ENCODE peak calls at places on chromosome 22, in eight cellular contexts. One of them, this sample, is unnamed. For H3K9me3, the result is how much of the 10 kb centered on the place peaks cover.

GRCh38 chr22:21633481-21633880 is 921 bp downstream of the CCDC116 start:
- DNase-seq in suprapubic skin: no peak
- DNase-seq in cardiac muscle cell: no peak
- DNase-seq in SJSA1: no peak
- DNase-seq in pancreas: peak
- DNase-seq in AG04450: no peak
- DNase-seq in tibial nerve: no peak
- DNase-seq in right cardiac atrium: no peak
- DNase-seq in this sample: no peak

GRCh38 chr22:23397008-23397617 is 183.0 kb downstream of the IGLL1 start:
- DNase-seq in tibial nerve: no peak
- DNase-seq in AG04450: no peak
- DNase-seq in right cardiac atrium: no peak
- DNase-seq in cardiac muscle cell: no peak
- DNase-seq in pancreas: peak
- DNase-seq in SJSA1: no peak
- DNase-seq in suprapubic skin: no peak
- DNase-seq in this sample: no peak

GRCh38 chr22:40951795-40952602 is 821 bp downstream of the RBX1 start:
- DNase-seq in suprapubic skin: no peak
- DNase-seq in right cardiac atrium: no peak
- DNase-seq in pancreas: no peak
- DNase-seq in AG04450: no peak
- DNase-seq in SJSA1: no peak
- DNase-seq in tibial nerve: no peak
- DNase-seq in cardiac muscle cell: no peak
- DNase-seq in this sample: no peak

GRCh38 chr22:27769012-27769411 is 32.5 kb downstream of the MN1 start:
- DNase-seq in right cardiac atrium: no peak
- DNase-seq in pancreas: no peak
- DNase-seq in SJSA1: no peak
- DNase-seq in suprapubic skin: no peak
- DNase-seq in cardiac muscle cell: no peak
- DNase-seq in tibial nerve: no peak
- DNase-seq in AG04450: no peak
- DNase-seq in this sample: no peak

GRCh38 chr22:22791438-22792181 is 96.0 kb upstream of the IGLL5 start:
- DNase-seq in right cardiac atrium: no peak
- DNase-seq in cardiac muscle cell: no peak
- DNase-seq in AG04450: no peak
- DNase-seq in tibial nerve: no peak
- DNase-seq in pancreas: no peak
- DNase-seq in suprapubic skin: no peak
- DNase-seq in SJSA1: no peak
- DNase-seq in this sample: no peak

GRCh38 chr22:32622762-32623147 is 148.1 kb downstream of the FBXO7 start:
- DNase-seq in SJSA1: no peak
- DNase-seq in suprapubic skin: no peak
- DNase-seq in cardiac muscle cell: no peak
- DNase-seq in right cardiac atrium: no peak
- DNase-seq in tibial nerve: no peak
- DNase-seq in pancreas: no peak
- DNase-seq in AG04450: no peak
- DNase-seq in this sample: no peak

GRCh38 chr22:32731372-32731771 is 70.1 kb upstream of the TIMP3 start:
- DNase-seq in cardiac muscle cell: no peak
- DNase-seq in right cardiac atrium: no peak
- DNase-seq in AG04450: no peak
- DNase-seq in suprapubic skin: no peak
- DNase-seq in tibial nerve: no peak
- DNase-seq in pancreas: no peak
- DNase-seq in SJSA1: no peak
- DNase-seq in this sample: no peak

GRCh38 chr22:33715626-33716025 is 204.7 kb downstream of the LARGE1 start:
- DNase-seq in SJSA1: no peak
- DNase-seq in suprapubic skin: no peak
- DNase-seq in cardiac muscle cell: no peak
- DNase-seq in right cardiac atrium: no peak
- DNase-seq in tibial nerve: no peak
- DNase-seq in AG04450: no peak
- DNase-seq in pancreas: no peak
- DNase-seq in this sample: no peak

GRCh38 chr22:46592390-46592872 is 27.8 kb upstream of the GRAMD4 start:
- DNase-seq in SJSA1: no peak
- DNase-seq in right cardiac atrium: peak
- DNase-seq in tibial nerve: no peak
- DNase-seq in pancreas: no peak
- DNase-seq in AG04450: peak
- DNase-seq in suprapubic skin: no peak
- DNase-seq in cardiac muscle cell: peak
- DNase-seq in this sample: no peak

GRCh38 chr22:46604306-46604690 is 15.9 kb upstream of the GRAMD4 start:
- DNase-seq in SJSA1: peak
- DNase-seq in cardiac muscle cell: peak
- DNase-seq in right cardiac atrium: peak
- DNase-seq in tibial nerve: peak
- DNase-seq in AG04450: no peak
- DNase-seq in suprapubic skin: no peak
- DNase-seq in pancreas: no peak
- DNase-seq in this sample: peak

GRCh38 chr22:35432226-35432905 is 32.4 kb downstream of the MCM5 start:
- DNase-seq in suprapubic skin: no peak
- DNase-seq in cardiac muscle cell: no peak
- DNase-seq in tibial nerve: no peak
- DNase-seq in pancreas: no peak
- DNase-seq in SJSA1: no peak
- DNase-seq in AG04450: no peak
- DNase-seq in right cardiac atrium: peak
- DNase-seq in this sample: no peak

GRCh38 chr22:43587574-43587973 is 175.8 kb downstream of the MPPED1 start:
- DNase-seq in right cardiac atrium: no peak
- DNase-seq in SJSA1: no peak
- DNase-seq in cardiac muscle cell: peak
- DNase-seq in tibial nerve: no peak
- DNase-seq in pancreas: no peak
- DNase-seq in AG04450: no peak
- DNase-seq in suprapubic skin: no peak
- DNase-seq in this sample: no peak

GRCh38 chr22:26199665-26200064 is 30.4 kb downstream of the SEZ6L start:
- DNase-seq in suprapubic skin: no peak
- DNase-seq in cardiac muscle cell: no peak
- DNase-seq in SJSA1: no peak
- DNase-seq in AG04450: no peak
- DNase-seq in tibial nerve: no peak
- DNase-seq in right cardiac atrium: no peak
- DNase-seq in pancreas: no peak
- DNase-seq in this sample: no peak

GRCh38 chr22:44441401-44442185 is 56.4 kb downstream of the RTL6 start:
- DNase-seq in AG04450: no peak
- DNase-seq in SJSA1: no peak
- DNase-seq in right cardiac atrium: no peak
- DNase-seq in cardiac muscle cell: no peak
- DNase-seq in pancreas: no peak
- DNase-seq in suprapubic skin: peak
- DNase-seq in tibial nerve: no peak
- DNase-seq in this sample: no peak

GRCh38 chr22:23300476-23300875 is 120.2 kb downstream of the BCR start:
- DNase-seq in cardiac muscle cell: no peak
- DNase-seq in AG04450: no peak
- DNase-seq in pancreas: peak
- DNase-seq in suprapubic skin: no peak
- DNase-seq in SJSA1: no peak
- DNase-seq in tibial nerve: no peak
- DNase-seq in right cardiac atrium: peak
- DNase-seq in this sample: no peak

GRCh38 chr22:43501951-43502874 is 90.4 kb downstream of the MPPED1 start:
- DNase-seq in pancreas: no peak
- DNase-seq in AG04450: no peak
- DNase-seq in suprapubic skin: no peak
- DNase-seq in SJSA1: no peak
- DNase-seq in tibial nerve: no peak
- DNase-seq in cardiac muscle cell: no peak
- DNase-seq in right cardiac atrium: no peak
- DNase-seq in this sample: no peak

GRCh38 chr22:30267382-30268302 is 991 bp upstream of the OSM start:
- DNase-seq in right cardiac atrium: peak
- DNase-seq in AG04450: no peak
- DNase-seq in SJSA1: no peak
- DNase-seq in suprapubic skin: no peak
- DNase-seq in pancreas: peak
- DNase-seq in tibial nerve: no peak
- DNase-seq in cardiac muscle cell: no peak
- DNase-seq in this sample: peak

GRCh38 chr22:22070371-22070824 is 87.8 kb upstream of the TOP3B start:
- DNase-seq in AG04450: no peak
- DNase-seq in cardiac muscle cell: no peak
- DNase-seq in tibial nerve: no peak
- DNase-seq in right cardiac atrium: no peak
- DNase-seq in suprapubic skin: no peak
- DNase-seq in SJSA1: no peak
- DNase-seq in pancreas: no peak
- DNase-seq in this sample: no peak

GRCh38 chr22:22429374-22430108 is 79.0 kb downstream of the ZNF280B start:
- DNase-seq in suprapubic skin: no peak
- DNase-seq in tibial nerve: no peak
- DNase-seq in AG04450: no peak
- DNase-seq in cardiac muscle cell: peak
- DNase-seq in pancreas: no peak
- DNase-seq in SJSA1: no peak
- DNase-seq in right cardiac atrium: no peak
- DNase-seq in this sample: no peak

GRCh38 chr22:22673628-22674027 is 29.2 kb downstream of the GGTLC2 start:
- DNase-seq in AG04450: no peak
- DNase-seq in cardiac muscle cell: no peak
- DNase-seq in pancreas: no peak
- DNase-seq in suprapubic skin: no peak
- DNase-seq in SJSA1: no peak
- DNase-seq in tibial nerve: no peak
- DNase-seq in right cardiac atrium: no peak
- DNase-seq in this sample: no peak

GRCh38 chr22:28021116-28021997 is 102.3 kb upstream of the PITPNB start:
- DNase-seq in pancreas: no peak
- DNase-seq in AG04450: no peak
- DNase-seq in suprapubic skin: peak
- DNase-seq in SJSA1: peak
- DNase-seq in right cardiac atrium: no peak
- DNase-seq in tibial nerve: no peak
- DNase-seq in cardiac muscle cell: no peak
- DNase-seq in this sample: no peak

GRCh38 chr22:28180804-28181203 is 261.7 kb upstream of the PITPNB start:
- DNase-seq in pancreas: no peak
- DNase-seq in right cardiac atrium: no peak
- DNase-seq in AG04450: no peak
- DNase-seq in SJSA1: no peak
- DNase-seq in suprapubic skin: no peak
- DNase-seq in tibial nerve: no peak
- DNase-seq in cardiac muscle cell: no peak
- DNase-seq in this sample: no peak

GRCh38 chr22:20522134-20522827 is 14.9 kb downstream of the MED15 start:
- DNase-seq in cardiac muscle cell: no peak
- DNase-seq in SJSA1: no peak
- DNase-seq in right cardiac atrium: no peak
- DNase-seq in suprapubic skin: no peak
- DNase-seq in tibial nerve: no peak
- DNase-seq in pancreas: no peak
- DNase-seq in AG04450: no peak
- DNase-seq in this sample: no peak
- H3K27ac ChIP-seq in cardiac muscle cell: peak
- H3K27ac ChIP-seq in SJSA1: no peak
- H3K27ac ChIP-seq in right cardiac atrium: no peak
- H3K27ac ChIP-seq in suprapubic skin: no peak
- H3K27ac ChIP-seq in tibial nerve: no peak
- H3K27ac ChIP-seq in pancreas: no peak
- H3K27ac ChIP-seq in AG04450: no peak
- H3K27ac ChIP-seq in this sample: no peak

GRCh38 chr22:38618682-38619081 is 37.5 kb downstream of the FAM227A start:
- DNase-seq in AG04450: no peak
- DNase-seq in tibial nerve: no peak
- DNase-seq in cardiac muscle cell: peak
- DNase-seq in right cardiac atrium: no peak
- DNase-seq in SJSA1: no peak
- DNase-seq in suprapubic skin: no peak
- DNase-seq in pancreas: no peak
- DNase-seq in this sample: no peak
- H3K9me3 ChIP-seq in AG04450: under half
- H3K9me3 ChIP-seq in tibial nerve: under half
- H3K9me3 ChIP-seq in cardiac muscle cell: under half
- H3K9me3 ChIP-seq in right cardiac atrium: under half
- H3K9me3 ChIP-seq in SJSA1: under half
- H3K9me3 ChIP-seq in suprapubic skin: under half
- H3K9me3 ChIP-seq in pancreas: under half
- H3K9me3 ChIP-seq in this sample: under half

DNA sequence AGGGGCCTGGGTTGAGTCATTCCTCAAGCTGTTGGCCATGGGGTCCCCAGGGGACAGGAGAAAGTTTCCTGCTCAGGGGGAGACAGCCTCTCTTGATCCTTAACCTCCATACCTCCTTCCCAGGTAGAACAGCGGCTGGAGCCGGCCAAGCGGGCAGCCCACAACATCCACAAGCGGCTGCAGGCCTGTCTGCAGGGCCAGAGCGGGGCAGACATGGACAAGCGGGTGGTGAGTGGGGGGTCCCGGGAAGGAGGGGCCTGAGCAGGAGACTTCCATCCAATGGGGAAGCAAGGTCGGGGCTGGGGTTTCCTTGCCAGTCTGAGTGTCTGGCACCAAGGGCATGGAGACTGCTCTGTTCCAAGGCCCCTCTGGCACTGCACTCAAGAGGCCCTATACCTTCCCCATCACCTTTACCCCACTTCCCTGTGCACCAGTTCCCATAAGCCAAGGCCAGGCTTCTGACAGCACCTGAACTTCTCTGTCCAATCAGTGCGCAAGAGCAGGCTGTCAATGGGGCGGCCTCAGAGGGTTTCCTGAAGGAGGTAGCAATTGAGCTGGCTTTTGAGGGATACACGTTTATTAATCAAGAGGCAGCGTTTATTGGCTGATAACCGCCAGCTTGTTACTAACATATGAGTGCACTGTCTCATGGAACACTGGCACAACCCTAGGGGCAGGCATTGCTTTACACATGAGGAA is 1.9 kb downstream of the SH3BP1 start:
- DNase-seq in pancreas: peak
- DNase-seq in AG04450: no peak
- DNase-seq in right cardiac atrium: no peak
- DNase-seq in cardiac muscle cell: no peak
- DNase-seq in tibial nerve: no peak
- DNase-seq in suprapubic skin: no peak
- DNase-seq in SJSA1: no peak
- DNase-seq in this sample: no peak
- H3K4me3 ChIP-seq in pancreas: no peak
- H3K4me3 ChIP-seq in AG04450: peak
- H3K4me3 ChIP-seq in right cardiac atrium: no peak
- H3K4me3 ChIP-seq in cardiac muscle cell: no peak
- H3K4me3 ChIP-seq in tibial nerve: no peak
- H3K4me3 ChIP-seq in suprapubic skin: peak
- H3K4me3 ChIP-seq in SJSA1: no peak
- H3K4me3 ChIP-seq in this sample: peak

DNA sequence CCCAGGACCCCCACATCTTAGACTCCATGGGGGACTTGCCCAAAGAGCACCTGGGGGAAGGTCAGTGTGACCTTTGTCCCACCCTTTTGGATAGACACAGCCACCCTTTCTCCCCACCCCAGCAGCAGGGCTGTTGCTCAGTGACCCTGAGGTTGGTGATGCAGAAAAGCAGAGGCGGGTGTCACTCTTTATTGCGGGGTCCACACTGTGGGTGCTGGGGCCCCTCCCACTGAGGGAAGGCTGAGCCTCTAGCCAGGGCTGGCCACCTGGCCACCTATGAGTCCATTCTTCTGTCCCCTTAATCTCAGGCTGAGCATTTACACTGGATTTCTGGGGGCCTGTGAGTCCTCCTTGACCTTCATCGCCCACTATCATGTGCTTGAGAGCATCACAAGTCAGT is 7.4 kb downstream of the LRRC75B start:
- DNase-seq in SJSA1: no peak
- DNase-seq in AG04450: no peak
- DNase-seq in suprapubic skin: no peak
- DNase-seq in tibial nerve: no peak
- DNase-seq in right cardiac atrium: no peak
- DNase-seq in pancreas: no peak
- DNase-seq in cardiac muscle cell: no peak
- DNase-seq in this sample: no peak
- H3K27ac ChIP-seq in SJSA1: no peak
- H3K27ac ChIP-seq in AG04450: no peak
- H3K27ac ChIP-seq in suprapubic skin: no peak
- H3K27ac ChIP-seq in tibial nerve: peak
- H3K27ac ChIP-seq in right cardiac atrium: no peak
- H3K27ac ChIP-seq in pancreas: peak
- H3K27ac ChIP-seq in cardiac muscle cell: peak
- H3K27ac ChIP-seq in this sample: no peak